ENCODE peak calls at places on chromosomes 12 and 14, in seven cellular contexts. One of them, this sample, is unnamed.
A peak's percentile ranks its signal among the peaks of the same experiment; 100 is the strongest.

GRCh38 chr14:67487937-67488893 is at the start of gene TMEM229B:
- DNase-seq in tibial nerve: no peak
- DNase-seq in ovary: no peak
- DNase-seq in right lobe of liver: peak; percentile 49
- DNase-seq in A549: no peak
- DNase-seq in body of pancreas: no peak
- DNase-seq in HCT116: no peak
- DNase-seq in this sample: no peak

GRCh38 chr12:113334786-113335539 is at the start of gene SLC8B1:
- DNase-seq in HCT116: no peak
- DNase-seq in ovary: peak; percentile 88
- DNase-seq in A549: peak; percentile 83
- DNase-seq in tibial nerve: peak; percentile 90
- DNase-seq in right lobe of liver: peak; percentile 94
- DNase-seq in body of pancreas: peak; percentile 91
- DNase-seq in this sample: peak; percentile 99

GRCh38 chr14:49634547-49635334 is at the start of gene DNAAF2:
- DNase-seq in right lobe of liver: peak; percentile 66
- DNase-seq in tibial nerve: no peak
- DNase-seq in ovary: peak; percentile 69
- DNase-seq in A549: peak; percentile 78
- DNase-seq in HCT116: no peak
- DNase-seq in body of pancreas: peak; percentile 77
- DNase-seq in this sample: peak; percentile 75

GRCh38 chr14:28676481-28676880 is 90.1 kb upstream of the FOXG1 start:
- DNase-seq in tibial nerve: no peak
- DNase-seq in ovary: no peak
- DNase-seq in HCT116: no peak
- DNase-seq in A549: peak; percentile 11
- DNase-seq in right lobe of liver: no peak
- DNase-seq in body of pancreas: no peak
- DNase-seq in this sample: no peak

GRCh38 chr14:103108749-103109207 is 14.3 kb downstream of the EXOC3L4 start:
- DNase-seq in HCT116: no peak
- DNase-seq in tibial nerve: no peak
- DNase-seq in A549: peak; percentile 81
- DNase-seq in ovary: no peak
- DNase-seq in body of pancreas: no peak
- DNase-seq in right lobe of liver: no peak
- DNase-seq in this sample: no peak

GRCh38 chr12:76183459-76184186 is 99.1 kb upstream of the NAP1L1 start:
- DNase-seq in tibial nerve: no peak
- DNase-seq in A549: peak; percentile 80
- DNase-seq in ovary: no peak
- DNase-seq in HCT116: peak; percentile 46
- DNase-seq in body of pancreas: no peak
- DNase-seq in right lobe of liver: no peak
- DNase-seq in this sample: no peak

GRCh38 chr12:15227004-15227679 is 5.9 kb upstream of the RERG start:
- DNase-seq in tibial nerve: peak; percentile 19
- DNase-seq in right lobe of liver: peak; percentile 47
- DNase-seq in ovary: no peak
- DNase-seq in A549: peak; percentile 61
- DNase-seq in HCT116: peak; percentile 42
- DNase-seq in body of pancreas: peak; percentile 42
- DNase-seq in this sample: no peak

GRCh38 chr12:3542911-3543310 is 51.9 kb downstream of the PRMT8 start:
- DNase-seq in body of pancreas: no peak
- DNase-seq in HCT116: no peak
- DNase-seq in A549: no peak
- DNase-seq in ovary: no peak
- DNase-seq in right lobe of liver: no peak
- DNase-seq in tibial nerve: no peak
- DNase-seq in this sample: no peak

GRCh38 chr12:57092876-57093411 is 4.0 kb downstream of the NAB2 start:
- DNase-seq in body of pancreas: no peak
- DNase-seq in ovary: no peak
- DNase-seq in right lobe of liver: no peak
- DNase-seq in A549: no peak
- DNase-seq in HCT116: no peak
- DNase-seq in tibial nerve: no peak
- DNase-seq in this sample: no peak

GRCh38 chr12:57094194-57095160 is 5.6 kb downstream of the NAB2 start:
- DNase-seq in right lobe of liver: peak; percentile 55
- DNase-seq in A549: no peak
- DNase-seq in ovary: no peak
- DNase-seq in body of pancreas: no peak
- DNase-seq in tibial nerve: no peak
- DNase-seq in HCT116: no peak
- DNase-seq in this sample: no peak

GRCh38 chr12:57091633-57092528 is 3.0 kb downstream of the NAB2 start:
- DNase-seq in ovary: no peak
- DNase-seq in right lobe of liver: no peak
- DNase-seq in tibial nerve: no peak
- DNase-seq in body of pancreas: no peak
- DNase-seq in A549: no peak
- DNase-seq in HCT116: no peak
- DNase-seq in this sample: no peak

GRCh38 chr12:57092529-57092862 is 3.6 kb downstream of the NAB2 start:
- DNase-seq in A549: no peak
- DNase-seq in ovary: no peak
- DNase-seq in right lobe of liver: no peak
- DNase-seq in body of pancreas: no peak
- DNase-seq in HCT116: no peak
- DNase-seq in tibial nerve: no peak
- DNase-seq in this sample: no peak

GRCh38 chr12:57093412-57094193 is 4.7 kb downstream of the NAB2 start:
- DNase-seq in ovary: peak; percentile 91
- DNase-seq in tibial nerve: peak; percentile 72
- DNase-seq in body of pancreas: peak; percentile 56
- DNase-seq in right lobe of liver: no peak
- DNase-seq in HCT116: no peak
- DNase-seq in A549: peak; percentile 59
- DNase-seq in this sample: peak; percentile 89
- TF ChIP-seq POLR2A in ovary: no peak
- TF ChIP-seq POLR2A in tibial nerve: no peak
- TF ChIP-seq POLR2A in body of pancreas: no peak
- TF ChIP-seq POLR2A in right lobe of liver: no peak
- TF ChIP-seq POLR2A in HCT116: no peak
- TF ChIP-seq POLR2A in A549: no peak
- TF ChIP-seq POLR2A in this sample: no peak

GRCh38 chr14:105894978-105895881 is 368.8 kb downstream of the TMEM121 start:
- DNase-seq in ovary: no peak
- DNase-seq in tibial nerve: peak; percentile 6
- DNase-seq in HCT116: no peak
- DNase-seq in right lobe of liver: peak; percentile 28
- DNase-seq in A549: no peak
- DNase-seq in body of pancreas: peak; percentile 5
- DNase-seq in this sample: peak; percentile 16

GRCh38 chr14:105891631-105892452 is 365.5 kb downstream of the TMEM121 start:
- DNase-seq in A549: no peak
- DNase-seq in ovary: peak; percentile 2
- DNase-seq in HCT116: no peak
- DNase-seq in tibial nerve: peak; percentile 4
- DNase-seq in right lobe of liver: peak; percentile 34
- DNase-seq in body of pancreas: no peak
- DNase-seq in this sample: no peak

GRCh38 chr14:105897725-105898113 is 371.3 kb downstream of the TMEM121 start:
- DNase-seq in ovary: no peak
- DNase-seq in body of pancreas: no peak
- DNase-seq in A549: no peak
- DNase-seq in tibial nerve: no peak
- DNase-seq in right lobe of liver: no peak
- DNase-seq in HCT116: no peak
- DNase-seq in this sample: no peak

GRCh38 chr14:105891221-105891602 is 364.8 kb downstream of the TMEM121 start:
- DNase-seq in right lobe of liver: no peak
- DNase-seq in ovary: no peak
- DNase-seq in tibial nerve: no peak
- DNase-seq in HCT116: no peak
- DNase-seq in body of pancreas: no peak
- DNase-seq in A549: no peak
- DNase-seq in this sample: peak; percentile 64

GRCh38 chr14:105894125-105894977 is 368.0 kb downstream of the TMEM121 start:
- DNase-seq in ovary: no peak
- DNase-seq in HCT116: no peak
- DNase-seq in A549: no peak
- DNase-seq in body of pancreas: no peak
- DNase-seq in right lobe of liver: peak; percentile 30
- DNase-seq in tibial nerve: peak; percentile 2
- DNase-seq in this sample: peak; percentile 50
- H3K9me3 ChIP-seq in ovary: no peaks in the 10 kb centered on the region
- H3K9me3 ChIP-seq in HCT116: no peaks in the 10 kb centered on the region
- H3K9me3 ChIP-seq in A549: peaks cover 3% of the 10 kb centered on the region
- H3K9me3 ChIP-seq in body of pancreas: no peaks in the 10 kb centered on the region
- H3K9me3 ChIP-seq in right lobe of liver: no peaks in the 10 kb centered on the region
- H3K9me3 ChIP-seq in tibial nerve: no peaks in the 10 kb centered on the region
- H3K9me3 ChIP-seq in this sample: no peaks in the 10 kb centered on the region

DNA sequence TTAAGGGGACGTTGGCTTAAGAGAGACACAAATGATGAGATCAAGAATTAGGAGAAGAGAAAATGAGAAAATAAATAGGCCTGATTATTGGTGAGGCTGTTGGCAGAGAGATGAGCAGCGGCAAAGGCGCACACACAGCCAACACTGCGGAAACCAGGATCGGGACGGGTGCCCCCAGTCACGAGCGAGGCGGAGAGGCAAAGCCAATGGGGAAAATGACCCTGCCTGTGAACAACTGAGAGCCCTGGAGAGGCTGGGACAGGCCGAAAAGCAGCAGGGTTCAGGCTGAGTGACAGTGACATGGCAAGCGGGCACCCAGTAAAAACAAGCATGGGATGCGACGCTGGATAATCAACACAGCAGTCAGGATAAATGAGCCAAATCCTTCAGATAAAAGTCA is 21.0 kb downstream of the SLC15A4 start:
- DNase-seq in right lobe of liver: no peak
- DNase-seq in tibial nerve: no peak
- DNase-seq in body of pancreas: no peak
- DNase-seq in HCT116: no peak
- DNase-seq in ovary: no peak
- DNase-seq in A549: no peak
- DNase-seq in this sample: no peak
- TF ChIP-seq POLR2A in right lobe of liver: no peak
- TF ChIP-seq POLR2A in tibial nerve: no peak
- TF ChIP-seq POLR2A in body of pancreas: no peak
- TF ChIP-seq POLR2A in HCT116: no peak
- TF ChIP-seq POLR2A in ovary: no peak
- TF ChIP-seq POLR2A in A549: no peak
- TF ChIP-seq POLR2A in this sample: no peak

DNA sequence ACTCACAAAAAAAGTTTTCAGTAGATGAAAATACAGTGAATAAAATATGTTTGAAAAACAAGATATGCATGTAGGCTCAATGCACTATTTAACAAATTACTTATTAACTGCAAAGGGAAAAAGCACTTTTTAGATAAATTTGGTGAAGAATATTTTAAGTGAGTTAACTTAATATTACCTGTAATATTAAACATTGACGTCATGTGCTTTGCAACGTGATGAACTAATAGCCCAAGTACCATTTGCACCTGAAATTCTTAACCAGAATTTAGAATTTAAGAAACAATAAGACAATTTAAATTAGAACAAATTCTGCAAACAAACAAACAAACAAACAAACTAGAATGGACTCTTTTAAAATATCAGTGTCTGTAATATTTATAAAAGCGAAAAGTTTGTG is 659.0 kb upstream of the NOVA1 start:
- DNase-seq in body of pancreas: no peak
- DNase-seq in HCT116: no peak
- DNase-seq in tibial nerve: no peak
- DNase-seq in ovary: no peak
- DNase-seq in right lobe of liver: no peak
- DNase-seq in A549: no peak
- DNase-seq in this sample: no peak
- H3K9me3 ChIP-seq in body of pancreas: no peaks in the 10 kb centered on the region
- H3K9me3 ChIP-seq in HCT116: peaks cover 29% of the 10 kb centered on the region
- H3K9me3 ChIP-seq in tibial nerve: peaks cover 5% of the 10 kb centered on the region
- H3K9me3 ChIP-seq in ovary: no peaks in the 10 kb centered on the region
- H3K9me3 ChIP-seq in right lobe of liver: peaks cover 2% of the 10 kb centered on the region
- H3K9me3 ChIP-seq in A549: no peaks in the 10 kb centered on the region
- H3K9me3 ChIP-seq in this sample: no peaks in the 10 kb centered on the region

GRCh38 chr14:34059925-34060746 is 109.3 kb upstream of the EGLN3 start:
- DNase-seq in ovary: peak; percentile 76
- DNase-seq in tibial nerve: peak; percentile 51
- DNase-seq in body of pancreas: peak; percentile 80
- DNase-seq in HCT116: no peak
- DNase-seq in right lobe of liver: peak; percentile 66
- DNase-seq in A549: peak; percentile 82
- DNase-seq in this sample: peak; percentile 61
- TF ChIP-seq POLR2A in ovary: no peak
- TF ChIP-seq POLR2A in tibial nerve: no peak
- TF ChIP-seq POLR2A in body of pancreas: peak; percentile 77
- TF ChIP-seq POLR2A in HCT116: peak; percentile 63
- TF ChIP-seq POLR2A in right lobe of liver: peak; percentile 33
- TF ChIP-seq POLR2A in A549: peak; percentile 60
- TF ChIP-seq POLR2A in this sample: no peak